ENCODE peak calls at places on chromosomes 3 and 15, in ten cellular contexts. N is AG10803, K is HFF-Myc, B is A549, T is uterus, X is astrocyte, D is IMR-90, H is upper lobe of right lung, C is GM13976, J is GM12865. P is an unnamed sample.

GRCh38 chr3:187935623-187936156 is 190.4 kb upstream of the BCL6 start:
- DNase-seq in C (peak), B (no peak), J (peak), K (no peak), X (no peak), T (no peak), D (peak), N (no peak), H (no peak), P (peak)

GRCh38 chr3:146165370-146165769 is 4.4 kb upstream of the PLOD2 start:
- DNase-seq in J (no peak), K (no peak), N (peak), H (no peak), C (no peak), T (no peak), X (peak), D (peak), B (no peak), P (no peak)

GRCh38 chr15:74793135-74794028 is 11.5 kb downstream of the CSK start:
- DNase-seq in H (peak), X (no peak), B (no peak), K (no peak), J (peak), C (no peak), T (no peak), D (no peak), N (no peak), P (peak)

GRCh38 chr15:90638241-90638691 is 78.9 kb upstream of the BLM start:
- DNase-seq in D (no peak), J (no peak), K (no peak), T (no peak), N (peak), X (no peak), C (no peak), H (no peak), B (no peak), P (no peak)

GRCh38 chr3:29447946-29448632 is 167.2 kb downstream of the RBMS3 start:
- DNase-seq in H (no peak), K (no peak), X (no peak), C (no peak), T (no peak), N (no peak), D (no peak), B (no peak), J (no peak), P (no peak)

GRCh38 chr15:99213187-99213811 is 36.1 kb downstream of the TTC23 start:
- DNase-seq in X (peak), J (peak), H (peak), B (peak), D (peak), N (peak), C (peak), K (peak), T (peak), P (peak)

GRCh38 chr3:190446492-190447301 is 3.0 kb downstream of the TMEM207 start:
- DNase-seq in X (no peak), B (no peak), H (no peak), K (no peak), J (no peak), D (no peak), T (no peak), C (no peak), N (no peak), P (no peak)

GRCh38 chr3:32176989-32177701 is 61.3 kb upstream of the CMTM8 start:
- DNase-seq in X (peak), K (peak), D (peak), C (peak), H (no peak), T (no peak), N (peak), J (peak), B (peak), P (no peak)

GRCh38 chr3:56725175-56725574 is 42.1 kb upstream of the TASOR start:
- DNase-seq in K (no peak), N (no peak), T (no peak), J (peak), X (peak), D (no peak), H (no peak), C (peak), B (no peak), P (peak)

GRCh38 chr3:172305974-172306373 is 142.3 kb downstream of the GHSR start:
- DNase-seq in C (no peak), N (no peak), B (no peak), H (no peak), T (no peak), J (no peak), X (no peak), K (no peak), D (no peak), P (no peak)

GRCh38 chr3:78050276-78051080 is 1010.6 kb downstream of the ROBO2 start:
- DNase-seq in T (no peak), B (no peak), N (no peak), H (no peak), C (no peak), X (peak), J (no peak), D (peak), K (no peak), P (no peak)

GRCh38 chr3:122758877-122759670 is 34.6 kb downstream of the HSPBAP1 start:
- DNase-seq in X (no peak), T (no peak), H (no peak), J (peak), C (no peak), N (peak), K (no peak), B (no peak), D (no peak), P (no peak)

GRCh38 chr3:30502051-30502741 is 104.2 kb upstream of the TGFBR2 start:
- DNase-seq in N (peak), X (no peak), D (no peak), C (no peak), H (no peak), T (no peak), B (no peak), K (no peak), J (no peak), P (no peak)

GRCh38 chr3:42369304-42369703 is 41.1 kb downstream of the LYZL4 start:
- DNase-seq in J (peak), H (no peak), T (no peak), X (no peak), D (no peak), B (no peak), K (no peak), C (peak), N (no peak), P (no peak)

GRCh38 chr3:122305818-122306621 is 19.0 kb upstream of the CSTA start:
- DNase-seq in J (peak), B (no peak), K (no peak), N (no peak), C (no peak), H (no peak), D (no peak), X (no peak), T (no peak), P (no peak)

GRCh38 chr3:76021376-76021775 is 236.0 kb upstream of the ZNF717 start:
- DNase-seq in B (no peak), T (no peak), N (no peak), D (peak), C (no peak), H (no peak), K (no peak), J (no peak), X (no peak), P (no peak)

GRCh38 chr3:42214064-42214463 is 51.9 kb downstream of the CCK start:
- DNase-seq in N (no peak), H (no peak), D (no peak), X (no peak), C (no peak), B (no peak), J (peak), K (no peak), T (no peak), P (no peak)

DNA sequence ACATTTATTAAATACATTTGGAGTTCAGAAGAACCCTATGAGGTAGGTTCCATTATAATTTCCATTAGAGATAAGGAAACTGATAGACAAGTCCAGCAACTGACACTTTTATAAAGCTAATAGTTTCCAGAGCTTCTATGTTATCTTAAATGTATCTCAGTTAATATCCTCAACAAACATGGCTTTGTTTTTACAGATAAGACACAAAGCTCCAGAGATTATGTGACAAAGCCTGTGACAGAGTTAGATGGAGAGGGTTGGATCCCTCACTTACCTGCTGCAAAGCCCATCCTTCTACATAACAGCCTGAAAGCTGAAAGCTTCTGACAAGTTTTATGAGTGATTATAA is 473 bp upstream of the COMMD2 start:
- DNase-seq in X (no peak), H (no peak), T (no peak), J (no peak), C (no peak), N (no peak), B (no peak), K (no peak), D (no peak), P (no peak)
- TF ChIP-seq CTCF in X (no peak), H (no peak), T (no peak), J (no peak), C (no peak), N (no peak), B (peak), K (no peak), D (no peak), P (no peak)

DNA sequence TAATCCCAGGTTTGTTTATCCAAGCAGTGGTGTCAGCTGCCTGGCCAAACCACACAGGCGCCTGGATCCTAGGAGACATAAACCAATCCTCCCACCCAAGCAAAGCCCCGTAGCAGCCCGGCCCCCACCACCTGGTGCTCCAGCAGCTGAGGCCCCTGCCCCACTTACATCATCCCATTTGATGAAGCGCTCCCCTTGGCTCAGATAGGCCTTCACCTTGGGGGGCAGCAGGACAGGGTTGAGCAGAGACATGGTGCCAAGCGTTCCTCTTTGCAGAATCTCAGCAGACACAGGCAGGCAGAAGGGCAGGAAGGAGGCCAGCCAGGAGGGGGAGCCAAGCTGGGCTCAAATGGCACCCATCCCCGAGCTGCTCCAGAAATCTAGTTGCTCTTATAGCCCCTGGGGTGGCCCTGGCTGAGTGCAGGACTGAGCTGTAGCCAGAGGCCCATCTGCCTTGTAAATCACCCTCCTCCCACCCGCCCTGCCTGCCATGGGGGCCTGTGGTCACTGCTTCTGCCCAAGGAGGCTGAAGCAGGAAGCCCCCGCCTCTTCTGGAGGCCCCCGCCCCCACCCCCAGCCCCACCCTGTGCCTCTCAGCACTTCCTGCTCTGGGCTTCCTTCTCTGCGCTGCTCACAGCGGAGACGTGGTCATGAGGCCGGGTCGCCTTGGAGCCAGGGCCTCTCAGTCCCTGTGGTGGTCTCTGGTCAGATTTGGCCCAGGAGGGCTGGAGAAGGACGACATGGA is at the start of gene PLCB2:
- DNase-seq in D (no peak), H (peak), X (no peak), K (no peak), C (peak), B (peak), J (peak), N (no peak), T (no peak), P (peak)
- TF ChIP-seq CTCF in D (peak), H (peak), X (peak), K (peak), C (peak), B (no peak), J (peak), N (peak), T (no peak), P (peak)

GRCh38 chr3:173584093-173584833 is 186.7 kb downstream of the NLGN1 start:
- DNase-seq in B (no peak), D (peak), C (peak), J (no peak), X (peak), T (no peak), H (no peak), N (peak), K (peak), P (no peak)
- TF ChIP-seq CTCF in B (peak), D (peak), C (peak), J (peak), X (peak), T (peak), H (peak), N (peak), K (peak), P (peak)

GRCh38 chr3:185937689-185938374 is at the start of gene TRA2B:
- DNase-seq in T (peak), B (peak), H (peak), N (peak), C (peak), K (peak), J (peak), D (peak), X (peak), P (peak)
- TF ChIP-seq CTCF in T (peak), B (no peak), H (peak), N (peak), C (no peak), K (no peak), J (peak), D (peak), X (no peak), P (peak)

GRCh38 chr15:39924437-39924836 is 4.4 kb upstream of the GPR176 start:
- DNase-seq in D (no peak), C (no peak), N (no peak), X (no peak), T (no peak), K (no peak), B (no peak), J (no peak), H (no peak), P (no peak)

GRCh38 chr15:39922450-39923092 is 2.5 kb upstream of the GPR176 start:
- DNase-seq in T (no peak), D (no peak), H (no peak), C (no peak), K (no peak), N (peak), X (no peak), J (no peak), B (no peak), P (no peak)

GRCh38 chr15:39931615-39932014 is 2.3 kb upstream of the EIF2AK4 start:
- DNase-seq in H (no peak), X (no peak), D (no peak), B (no peak), C (no peak), K (no peak), T (no peak), J (no peak), N (no peak), P (no peak)

GRCh38 chr15:39925112-39925830 is 5.2 kb upstream of the GPR176 start:
- DNase-seq in J (no peak), B (no peak), H (no peak), K (no peak), D (peak), T (no peak), X (peak), N (no peak), C (no peak), P (no peak)

GRCh38 chr15:39926526-39926925 is 6.5 kb upstream of the GPR176 start:
- DNase-seq in H (no peak), T (no peak), C (no peak), B (no peak), D (no peak), K (no peak), J (no peak), X (no peak), N (no peak), P (no peak)
- TF ChIP-seq CTCF in H (no peak), T (no peak), C (no peak), B (no peak), D (no peak), K (no peak), J (no peak), X (no peak), N (no peak), P (no peak)

DNA sequence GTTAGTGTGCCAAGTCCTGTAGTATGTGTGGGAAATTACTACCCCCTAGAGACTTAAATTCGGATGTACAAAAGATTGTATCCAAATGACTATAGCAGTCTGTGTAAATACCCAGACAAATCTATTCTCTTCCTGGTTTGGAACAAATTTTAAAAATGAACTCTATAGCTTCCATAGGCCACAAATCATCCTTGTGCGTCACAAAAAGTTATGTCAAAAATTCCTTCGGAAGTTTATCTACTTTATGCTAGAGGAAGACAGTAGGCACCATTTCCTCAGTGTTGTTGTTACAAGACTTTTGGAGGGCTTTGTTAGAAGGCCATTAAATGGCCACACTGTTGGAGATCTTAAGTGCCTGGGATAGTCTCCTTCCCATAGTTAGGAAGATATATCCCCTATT is 41.5 kb downstream of the NKIRAS1 start:
- DNase-seq in D (no peak), B (no peak), H (no peak), C (no peak), N (no peak), K (no peak), J (no peak), X (no peak), T (no peak), P (no peak)
- TF ChIP-seq CTCF in D (peak), B (no peak), H (no peak), C (no peak), N (no peak), K (no peak), J (no peak), X (no peak), T (no peak), P (no peak)

DNA sequence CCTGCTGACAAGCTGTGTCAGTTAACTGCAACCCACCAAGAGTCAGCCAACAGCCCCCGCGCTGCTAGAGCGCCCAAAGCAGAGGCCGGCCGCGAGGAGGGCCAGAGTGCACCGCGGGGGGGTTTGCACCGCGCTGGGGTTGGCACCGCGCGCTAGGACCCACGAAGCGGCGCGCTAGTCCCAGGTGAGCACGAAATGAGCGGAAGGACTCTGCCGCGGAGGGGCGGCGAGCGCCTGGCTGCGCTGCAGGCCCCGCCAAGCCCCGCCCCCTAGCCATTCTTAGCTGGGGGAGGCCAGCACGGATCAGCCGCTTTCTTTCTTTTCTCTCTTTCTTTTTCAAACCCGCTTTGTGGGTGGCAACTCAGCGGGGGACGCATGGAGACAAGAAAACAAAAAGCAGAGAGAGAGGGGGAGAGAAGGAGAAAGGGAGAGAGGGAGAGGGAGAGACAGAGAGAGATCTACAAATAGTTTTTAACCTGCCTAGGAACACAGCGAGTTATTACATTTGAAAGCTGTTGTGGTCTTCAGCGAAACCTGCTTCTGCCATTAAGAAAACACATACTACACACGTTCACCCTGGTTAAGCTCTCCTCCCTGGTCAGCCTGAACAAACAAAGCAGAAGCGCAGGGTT is 6.9 kb upstream of the FOXB1 start:
- DNase-seq in T (no peak), X (no peak), D (no peak), H (no peak), K (no peak), C (peak), B (no peak), J (peak), N (no peak), P (no peak)
- TF ChIP-seq CTCF in T (no peak), X (no peak), D (no peak), H (no peak), K (no peak), C (peak), B (no peak), J (peak), N (no peak), P (no peak)

GRCh38 chr3:48564022-48564421 is 441 bp upstream of the UCN2 start:
- DNase-seq in N (peak), J (peak), B (peak), K (no peak), X (peak), D (peak), C (no peak), H (peak), T (no peak), P (peak)
- TF ChIP-seq CTCF in N (peak), J (no peak), B (no peak), K (no peak), X (no peak), D (peak), C (no peak), H (no peak), T (no peak), P (no peak)

GRCh38 chr3:128573707-128574162 is 76.9 kb downstream of the RPN1 start:
- DNase-seq in X (no peak), N (no peak), B (no peak), J (no peak), C (no peak), K (no peak), T (no peak), H (no peak), D (no peak), P (no peak)

GRCh38 chr3:128569756-128570155 is 76.8 kb upstream of the GATA2 start:
- DNase-seq in C (no peak), D (no peak), J (no peak), K (no peak), N (no peak), T (no peak), B (no peak), H (no peak), X (no peak), P (no peak)

GRCh38 chr3:128573160-128573559 is 77.5 kb downstream of the RPN1 start:
- DNase-seq in C (no peak), J (no peak), B (no peak), H (no peak), X (no peak), D (no peak), T (no peak), N (no peak), K (no peak), P (no peak)

GRCh38 chr3:128572013-128572412 is 78.6 kb downstream of the RPN1 start:
- DNase-seq in C (no peak), B (no peak), J (no peak), H (no peak), T (no peak), N (no peak), K (no peak), X (no peak), D (no peak), P (no peak)

DNA sequence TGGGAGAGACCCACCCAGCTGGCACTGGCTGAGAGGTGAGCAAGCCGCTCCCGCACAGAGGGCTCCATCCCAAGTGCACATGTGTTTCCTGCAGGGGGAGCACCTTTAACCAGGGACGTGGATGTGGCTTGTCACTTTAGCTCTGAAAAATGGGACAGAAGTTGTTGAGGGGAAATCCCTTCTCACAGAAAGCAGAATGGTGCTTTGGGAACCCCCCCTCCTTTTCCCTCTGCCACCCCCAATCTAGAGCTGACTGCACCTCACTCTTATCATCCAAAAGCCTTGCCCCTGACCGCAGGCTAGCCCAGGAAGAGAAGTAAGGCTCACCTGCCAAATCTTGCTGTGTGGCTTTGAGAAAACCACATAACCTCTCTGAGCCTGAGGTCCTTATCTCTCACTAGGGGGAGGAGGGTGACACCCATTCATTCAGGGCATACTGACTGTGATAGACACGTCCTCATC is 77.9 kb downstream of the RPN1 start:
- DNase-seq in B (peak), C (peak), D (no peak), X (no peak), H (no peak), N (no peak), J (peak), K (no peak), T (no peak), P (no peak)
- TF ChIP-seq CTCF in B (no peak), C (peak), D (peak), X (no peak), H (peak), N (peak), J (peak), K (peak), T (no peak), P (no peak)

DNA sequence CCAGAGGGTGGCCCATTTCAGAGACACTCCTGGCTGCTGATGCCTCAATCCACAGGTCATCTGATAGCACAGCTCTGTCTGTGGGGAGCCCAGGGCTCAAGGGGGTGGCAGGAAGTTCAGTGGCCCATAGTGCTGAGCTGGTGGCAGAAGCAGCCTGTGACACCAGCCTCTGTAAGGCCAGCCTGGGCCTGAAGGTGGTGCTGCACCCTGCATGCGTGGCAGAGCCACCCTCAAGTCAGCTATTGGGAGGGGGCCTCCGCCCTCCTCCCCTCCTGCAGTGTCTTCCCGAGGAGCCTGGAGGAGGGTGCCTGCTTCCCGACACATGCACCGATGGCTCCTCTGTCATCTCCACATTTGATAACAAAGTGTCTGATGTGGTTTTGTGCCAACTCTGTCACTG is 3.0 kb downstream of the PLA1A start:
- DNase-seq in B (no peak), T (no peak), H (peak), J (peak), K (no peak), N (no peak), D (no peak), C (peak), X (no peak), P (no peak)
- TF ChIP-seq CTCF in B (no peak), T (no peak), H (peak), J (peak), K (peak), N (peak), D (peak), C (peak), X (no peak), P (no peak)